ENCODE peak calls at places on chromosomes 16 and 17, in ten cellular contexts. S is endothelial cell of umbilical vein; L is uterus; C is osteoblast; N is mammary epithelial cell; R is SJSA1; Y is A549; B is ovary; F is Peyer's patch; O is CD8-positive, alpha-beta T cell. H is an unnamed sample. For H3K4me1, the result is how much of the 10 kb centered on the place peaks cover.

GRCh38 chr16:86959182-86959651 is 358.0 kb downstream of the C16orf95 start:
- DNase-seq in S (no peak), L (no peak), C (peak), N (no peak), R (no peak), Y (no peak), B (no peak), F (no peak), O (no peak), H (no peak)

GRCh38 chr17:76523084-76524037 is 14.1 kb downstream of the CYGB start:
- DNase-seq in S (peak), L (peak), C (peak), N (peak), R (peak), Y (peak), B (peak), F (peak), O (peak), H (peak)

GRCh38 chr17:8586766-8587165 is 43.8 kb downstream of the MYH10 start:
- DNase-seq in S (no peak), L (no peak), C (no peak), N (peak), R (no peak), Y (no peak), B (no peak), F (no peak), O (no peak), H (no peak)

GRCh38 chr17:10875984-10876555 is 38.2 kb upstream of the PIRT start:
- DNase-seq in S (peak), L (peak), C (peak), N (peak), R (peak), Y (peak), B (peak), F (no peak), O (no peak), H (no peak)

GRCh38 chr16:66364117-66364958 is 2.2 kb upstream of the CDH5 start:
- DNase-seq in S (peak), L (peak), C (peak), N (no peak), R (no peak), Y (peak), B (peak), F (no peak), O (no peak), H (no peak)

GRCh38 chr17:77320046-77320445 is 179.3 kb downstream of the SEC14L1 start:
- DNase-seq in S (no peak), L (peak), C (peak), N (peak), R (no peak), Y (no peak), B (peak), F (no peak), O (no peak), H (no peak)

GRCh38 chr16:55042556-55043432 is 112.1 kb downstream of the IRX5 start:
- DNase-seq in S (no peak), L (no peak), C (no peak), N (no peak), R (no peak), Y (no peak), B (no peak), F (no peak), O (no peak), H (no peak)

GRCh38 chr17:10125761-10126553 is 72.4 kb downstream of the GAS7 start:
- DNase-seq in S (no peak), L (peak), C (peak), N (no peak), R (no peak), Y (no peak), B (no peak), F (no peak), O (no peak), H (no peak)

GRCh38 chr16:57623251-57624043 is 5.0 kb upstream of the ADGRG1 start:
- DNase-seq in S (no peak), L (peak), C (peak), N (peak), R (no peak), Y (peak), B (no peak), F (no peak), O (no peak), H (no peak)

GRCh38 chr16:87831421-87832136 is 37.7 kb downstream of the SLC7A5 start:
- DNase-seq in S (no peak), L (no peak), C (no peak), N (no peak), R (no peak), Y (peak), B (no peak), F (no peak), O (no peak), H (no peak)

GRCh38 chr17:53780320-53780719 is 42.4 kb upstream of the KIF2B start:
- DNase-seq in S (no peak), L (no peak), C (no peak), N (no peak), R (no peak), Y (no peak), B (no peak), F (no peak), O (no peak), H (no peak)

GRCh38 chr16:31000671-31001382 is 9.6 kb downstream of the STX1B start:
- DNase-seq in S (no peak), L (no peak), C (peak), N (no peak), R (no peak), Y (no peak), B (no peak), F (no peak), O (no peak), H (no peak)

GRCh38 chr16:27463741-27464662 is 62.0 kb downstream of the IL21R start:
- DNase-seq in S (no peak), L (no peak), C (peak), N (no peak), R (no peak), Y (no peak), B (no peak), F (no peak), O (peak), H (peak)

GRCh38 chr17:31096106-31096436 is 1.3 kb downstream of the NF1 start:
- DNase-seq in S (no peak), L (no peak), C (no peak), N (no peak), R (no peak), Y (no peak), B (no peak), F (no peak), O (no peak), H (no peak)

GRCh38 chr16:53249331-53249730 is 184.9 kb upstream of the RBL2 start:
- DNase-seq in S (no peak), L (no peak), C (no peak), N (no peak), R (no peak), Y (no peak), B (no peak), F (no peak), O (no peak), H (no peak)

GRCh38 chr17:47325176-47325575 is 1.4 kb downstream of the EFCAB13 start:
- DNase-seq in S (no peak), L (no peak), C (no peak), N (no peak), R (no peak), Y (no peak), B (no peak), F (no peak), O (no peak), H (no peak)

GRCh38 chr17:81578561-81579225 is 26.5 kb upstream of the FAAP100 start:
- DNase-seq in S (no peak), L (no peak), C (no peak), N (peak), R (no peak), Y (no peak), B (no peak), F (no peak), O (no peak), H (no peak)

GRCh38 chr17:16074423-16074822 is 74.8 kb downstream of the TTC19 start:
- DNase-seq in S (no peak), L (no peak), C (no peak), N (no peak), R (no peak), Y (no peak), B (no peak), F (no peak), O (no peak), H (no peak)

GRCh38 chr17:67602974-67603373 is 114.8 kb upstream of the NOL11 start:
- DNase-seq in S (peak), L (no peak), C (peak), N (peak), R (no peak), Y (peak), B (no peak), F (no peak), O (peak), H (peak)

GRCh38 chr17:62188713-62189112 is 123.6 kb upstream of the MED13 start:
- DNase-seq in S (no peak), L (no peak), C (no peak), N (peak), R (no peak), Y (peak), B (no peak), F (no peak), O (no peak), H (no peak)

GRCh38 chr16:56204836-56205235 is 13.5 kb downstream of the GNAO1 start:
- DNase-seq in S (no peak), L (no peak), C (no peak), N (no peak), R (no peak), Y (no peak), B (no peak), F (no peak), O (no peak), H (no peak)

GRCh38 chr16:74778646-74779045 is 4.0 kb upstream of the FA2H start:
- DNase-seq in S (no peak), L (no peak), C (no peak), N (no peak), R (peak), Y (no peak), B (no peak), F (no peak), O (no peak), H (no peak)

GRCh38 chr17:48127371-48128051 is 19.9 kb downstream of the SNX11 start:
- DNase-seq in S (peak), L (no peak), C (no peak), N (peak), R (no peak), Y (peak), B (no peak), F (no peak), O (no peak), H (no peak)

GRCh38 chr17:62713096-62713870 is 85.8 kb downstream of the MRC2 start:
- DNase-seq in S (no peak), L (no peak), C (no peak), N (no peak), R (no peak), Y (no peak), B (no peak), F (no peak), O (no peak), H (no peak)

GRCh38 chr16:48206594-48207242 is 37.4 kb upstream of the LONP2 start:
- DNase-seq in S (no peak), L (no peak), C (peak), N (peak), R (no peak), Y (no peak), B (no peak), F (no peak), O (no peak), H (no peak)

GRCh38 chr17:29010586-29010985 is 4.8 kb upstream of the SEZ6 start:
- DNase-seq in S (no peak), L (no peak), C (no peak), N (no peak), R (no peak), Y (no peak), B (no peak), F (no peak), O (no peak), H (no peak)

GRCh38 chr17:16407911-16408588 is 7.3 kb upstream of the TRPV2 start:
- DNase-seq in S (peak), L (peak), C (peak), N (peak), R (no peak), Y (peak), B (peak), F (peak), O (no peak), H (no peak)

GRCh38 chr17:22128171-22128570 is 435.8 kb downstream of the KCNJ18 start:
- DNase-seq in S (no peak), L (no peak), C (no peak), N (no peak), R (no peak), Y (no peak), B (no peak), F (no peak), O (no peak), H (no peak)

GRCh38 chr16:27495191-27495590 is 54.5 kb downstream of the GTF3C1 start:
- DNase-seq in S (no peak), L (peak), C (peak), N (no peak), R (peak), Y (no peak), B (peak), F (no peak), O (no peak), H (no peak)

GRCh38 chr17:31147507-31148202 is 52.9 kb downstream of the NF1 start:
- DNase-seq in S (no peak), L (no peak), C (no peak), N (no peak), R (no peak), Y (no peak), B (no peak), F (no peak), O (no peak), H (no peak)

GRCh38 chr17:6551909-6552768 is 4.2 kb downstream of the PITPNM3 start:
- DNase-seq in S (no peak), L (peak), C (no peak), N (peak), R (no peak), Y (no peak), B (peak), F (no peak), O (no peak), H (no peak)

GRCh38 chr16:57374067-57374534 is 1.8 kb downstream of the CX3CL1 start:
- DNase-seq in S (no peak), L (peak), C (peak), N (peak), R (no peak), Y (no peak), B (no peak), F (no peak), O (no peak), H (no peak)

GRCh38 chr17:15157051-15157450 is 108.1 kb downstream of the PMP22 start:
- DNase-seq in S (no peak), L (no peak), C (no peak), N (no peak), R (no peak), Y (no peak), B (no peak), F (no peak), O (no peak), H (no peak)

GRCh38 chr17:4407851-4408250 is 25.9 kb upstream of the SPNS3 start:
- DNase-seq in S (no peak), L (no peak), C (peak), N (no peak), R (no peak), Y (no peak), B (no peak), F (no peak), O (no peak), H (no peak)

GRCh38 chr16:80738521-80738920 is 65.9 kb downstream of the CDYL2 start:
- DNase-seq in S (no peak), L (no peak), C (no peak), N (no peak), R (no peak), Y (no peak), B (no peak), F (no peak), O (no peak), H (no peak)

GRCh38 chr17:82384051-82384729 is 12.6 kb downstream of the UTS2R start:
- DNase-seq in S (no peak), L (no peak), C (peak), N (no peak), R (no peak), Y (no peak), B (no peak), F (no peak), O (no peak), H (no peak)

GRCh38 chr16:16120382-16121184 is 102.7 kb downstream of the ABCC6 start:
- DNase-seq in S (peak), L (peak), C (no peak), N (no peak), R (no peak), Y (no peak), B (no peak), F (no peak), O (no peak), H (no peak)

GRCh38 chr16:23104032-23104955 is 45.0 kb downstream of the USP31 start:
- DNase-seq in S (no peak), L (no peak), C (no peak), N (peak), R (no peak), Y (peak), B (no peak), F (no peak), O (no peak), H (no peak)
- H3K27ac ChIP-seq in S (no peak), L (peak), C (no peak), N (no peak), R (no peak), Y (peak), B (no peak), F (no peak), O (no peak), H (no peak)

GRCh38 chr16:89411335-89411850 is 79.0 kb downstream of the ANKRD11 start:
- DNase-seq in S (no peak), L (no peak), C (no peak), N (no peak), R (no peak), Y (no peak), B (no peak), F (no peak), O (no peak), H (no peak)
- H3K4me1 ChIP-seq in S (half or more), L (under half), C (under half), N (under half), R (under half), Y (half or more), B (half or more), F (under half), O (half or more), H (half or more)

GRCh38 chr17:57370051-57370581 is 113.8 kb downstream of the MSI2 start:
- DNase-seq in S (no peak), L (no peak), C (no peak), N (peak), R (no peak), Y (peak), B (no peak), F (no peak), O (no peak), H (no peak)

GRCh38 chr17:57369509-57369945 is 113.2 kb downstream of the MSI2 start:
- DNase-seq in S (no peak), L (no peak), C (no peak), N (peak), R (no peak), Y (no peak), B (no peak), F (no peak), O (no peak), H (no peak)

GRCh38 chr17:57370583-57370982 is 114.3 kb downstream of the MSI2 start:
- DNase-seq in S (no peak), L (no peak), C (no peak), N (no peak), R (no peak), Y (no peak), B (no peak), F (no peak), O (no peak), H (no peak)

GRCh38 chr17:57366558-57367351 is 110.4 kb downstream of the MSI2 start:
- DNase-seq in S (no peak), L (no peak), C (no peak), N (no peak), R (no peak), Y (peak), B (no peak), F (no peak), O (no peak), H (no peak)

GRCh38 chr17:57368637-57369336 is 112.5 kb downstream of the MSI2 start:
- DNase-seq in S (peak), L (no peak), C (no peak), N (peak), R (no peak), Y (no peak), B (no peak), F (no peak), O (no peak), H (no peak)
- H3K27ac ChIP-seq in S (no peak), L (no peak), C (no peak), N (peak), R (no peak), Y (peak), B (no peak), F (no peak), O (no peak), H (no peak)

DNA sequence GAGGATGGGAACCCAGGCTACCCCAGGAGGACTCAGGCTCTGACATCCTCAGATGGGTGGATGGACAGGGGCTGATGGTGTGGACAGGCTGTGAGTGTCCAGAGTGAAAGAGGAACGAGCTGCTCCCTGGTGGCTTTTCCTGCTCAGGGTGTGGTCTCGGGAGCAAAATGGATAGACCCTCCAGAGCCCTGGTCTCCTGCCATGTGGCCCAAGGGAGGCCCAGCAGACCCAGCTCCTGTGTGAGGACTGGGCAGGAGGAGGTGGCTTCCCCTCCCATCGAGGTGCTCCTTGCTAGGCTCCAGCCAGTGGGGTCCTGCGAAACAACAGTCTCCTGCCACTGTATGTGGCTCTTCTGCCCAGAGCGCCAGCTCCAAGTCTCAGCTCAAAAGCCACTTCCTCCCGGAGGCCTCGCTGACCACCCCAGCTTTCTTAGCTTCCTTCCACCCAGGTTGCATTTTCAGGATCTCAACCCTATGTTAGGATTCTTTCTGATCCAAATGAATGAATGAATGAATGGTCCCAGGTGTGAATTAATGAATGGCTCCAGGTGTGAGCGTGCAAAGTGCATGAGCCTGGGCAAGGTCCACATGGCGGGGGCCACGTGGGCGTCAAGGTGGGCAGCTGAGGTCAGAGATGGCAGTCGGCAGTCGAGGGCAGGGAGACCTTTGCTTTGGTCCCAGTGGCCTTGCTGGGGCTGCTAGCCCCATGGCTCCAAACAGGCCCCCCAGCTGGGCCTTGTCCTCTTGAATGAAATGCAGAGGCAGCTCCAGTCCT is 120.3 kb upstream of the CIBAR2 start:
- DNase-seq in S (no peak), L (no peak), C (peak), N (no peak), R (no peak), Y (no peak), B (peak), F (no peak), O (no peak), H (no peak)
- H3K4me1 ChIP-seq in S (under half), L (under half), C (under half), N (under half), R (half or more), Y (under half), B (under half), F (under half), O (under half), H (under half)

GRCh38 chr17:17663160-17664072 is 17.8 kb upstream of the RAI1 start:
- DNase-seq in S (peak), L (peak), C (peak), N (peak), R (peak), Y (peak), B (no peak), F (peak), O (peak), H (peak)
- H3K27ac ChIP-seq in S (no peak), L (no peak), C (no peak), N (no peak), R (no peak), Y (peak), B (no peak), F (no peak), O (peak), H (no peak)

GRCh38 chr17:753407-753806 is 1.3 kb upstream of the GEMIN4 start:
- DNase-seq in S (no peak), L (no peak), C (no peak), N (no peak), R (no peak), Y (no peak), B (no peak), F (no peak), O (no peak), H (no peak)

GRCh38 chr17:751269-752001 is 629 bp downstream of the GEMIN4 start:
- DNase-seq in S (peak), L (no peak), C (peak), N (peak), R (no peak), Y (peak), B (no peak), F (peak), O (peak), H (peak)

GRCh38 chr17:752002-752619 is at the start of gene GEMIN4:
- DNase-seq in S (peak), L (peak), C (peak), N (peak), R (peak), Y (peak), B (peak), F (peak), O (peak), H (peak)

GRCh38 chr17:750431-751037 is 1.5 kb downstream of the GEMIN4 start:
- DNase-seq in S (no peak), L (no peak), C (no peak), N (no peak), R (no peak), Y (no peak), B (no peak), F (no peak), O (no peak), H (no peak)

GRCh38 chr17:752620-753219 is 656 bp upstream of the GEMIN4 start:
- DNase-seq in S (peak), L (peak), C (peak), N (no peak), R (no peak), Y (peak), B (peak), F (peak), O (peak), H (no peak)
- H3K4me1 ChIP-seq in S (under half), L (under half), C (under half), N (under half), R (under half), Y (under half), B (under half), F (under half), O (under half), H (under half)

GRCh38 chr17:17712268-17712924 is 31.1 kb downstream of the RAI1 start:
- DNase-seq in S (peak), L (no peak), C (peak), N (peak), R (peak), Y (no peak), B (no peak), F (peak), O (no peak), H (no peak)
- H3K27ac ChIP-seq in S (peak), L (peak), C (peak), N (peak), R (peak), Y (peak), B (no peak), F (no peak), O (no peak), H (no peak)